ENCODE peak calls at places on chromosome 2, in four cellular contexts. S, Z, D and C are unnamed samples.

GRCh38 chr2:8477511-8478132 is 204.2 kb upstream of the ID2 start:
- DNase-seq in D (peak; percentile 61), S (no peak), Z (no peak), C (no peak)

GRCh38 chr2:9737053-9737875 is 106.0 kb upstream of the TAF1B start:
- DNase-seq in D (no peak), Z (no peak), S (no peak), C (no peak)

GRCh38 chr2:858646-859045 is 92.0 kb upstream of the SNTG2 start:
- DNase-seq in D (no peak), S (no peak), Z (no peak), C (no peak)

GRCh38 chr2:86290596-86291327 is 46.7 kb downstream of the REEP1 start:
- DNase-seq in Z (no peak), D (no peak), S (no peak), C (no peak)

GRCh38 chr2:144233226-144234114 is 286.4 kb downstream of the ZEB2 start:
- DNase-seq in S (no peak), Z (no peak), D (no peak), C (no peak)

GRCh38 chr2:64017811-64018714 is 1.2 kb downstream of the VPS54 start:
- DNase-seq in Z (peak; percentile 38), D (no peak), S (no peak), C (no peak)

GRCh38 chr2:69538872-69539548 is 101.8 kb upstream of the NFU1 start:
- DNase-seq in D (no peak), S (no peak), Z (peak; percentile 58), C (no peak)

GRCh38 chr2:70767094-70767698 is 804 bp downstream of the ADD2 start:
- DNase-seq in D (no peak), Z (no peak), S (no peak), C (no peak)

GRCh38 chr2:8987413-8987812 is 16.1 kb downstream of the MBOAT2 start:
- DNase-seq in Z (no peak), S (no peak), D (no peak), C (no peak)

GRCh38 chr2:195419033-195419432 is 238.0 kb upstream of the SLC39A10 start:
- DNase-seq in D (no peak), Z (no peak), S (no peak), C (no peak)

GRCh38 chr2:28687181-28687580 is 64.4 kb upstream of the PPP1CB start:
- DNase-seq in S (no peak), D (no peak), Z (no peak), C (no peak)

GRCh38 chr2:31012384-31012783 is 125.9 kb downstream of the GALNT14 start:
- DNase-seq in S (no peak), D (no peak), Z (peak; percentile 96), C (no peak)

GRCh38 chr2:160278889-160279196 is 78.8 kb upstream of the ITGB6 start:
- DNase-seq in D (no peak), Z (no peak), S (no peak), C (no peak)

GRCh38 chr2:10228611-10229365 is 73.9 kb upstream of the HPCAL1 start:
- DNase-seq in Z (no peak), D (no peak), S (no peak), C (no peak)

GRCh38 chr2:222892321-222892720 is 31.5 kb downstream of the ACSL3 start:
- DNase-seq in Z (peak; percentile 74), D (no peak), S (no peak), C (no peak)

GRCh38 chr2:170155022-170155722 is 22.8 kb upstream of the MYO3B start:
- DNase-seq in Z (peak; percentile 66), D (no peak), S (no peak), C (no peak)

GRCh38 chr2:122734756-122735155 is 979.3 kb downstream of the TSN start:
- DNase-seq in Z (no peak), S (no peak), D (no peak), C (no peak)

GRCh38 chr2:218834685-218835084 is 3.1 kb upstream of the PRKAG3 start:
- DNase-seq in Z (no peak), D (peak; percentile 18), S (no peak), C (no peak)

GRCh38 chr2:191165190-191165643 is 14.4 kb upstream of the STAT4 start:
- DNase-seq in D (no peak), S (peak; percentile 54), Z (peak; percentile 75), C (no peak)

GRCh38 chr2:2872713-2873449 is 504.7 kb downstream of the EIPR1 start:
- DNase-seq in Z (no peak), S (no peak), D (no peak), C (no peak)

GRCh38 chr2:172460780-172461201 is 33.4 kb downstream of the ITGA6 start:
- DNase-seq in S (no peak), D (no peak), Z (no peak), C (no peak)

GRCh38 chr2:61763605-61764034 is 90.2 kb downstream of the FAM161A start:
- DNase-seq in Z (peak; percentile 83), S (peak; percentile 85), D (peak; percentile 94), C (no peak)

GRCh38 chr2:155485141-155485842 is 786.8 kb downstream of the KCNJ3 start:
- DNase-seq in S (no peak), D (no peak), Z (peak; percentile 46), C (no peak)

GRCh38 chr2:99888617-99889016 is 253.8 kb downstream of the AFF3 start:
- DNase-seq in S (no peak), Z (no peak), D (no peak), C (no peak)

GRCh38 chr2:218216336-218216673 is 684 bp upstream of the ARPC2 start:
- DNase-seq in Z (no peak), S (no peak), D (peak; percentile 69), C (no peak)

GRCh38 chr2:134790487-134790886 is 47.9 kb upstream of the ACMSD start:
- DNase-seq in D (no peak), Z (peak; percentile 17), S (no peak), C (no peak)
- TF ChIP-seq CTCF in D (no peak), Z (peak; percentile 16), S (peak; percentile 27), C (no peak)

GRCh38 chr2:25878361-25879132 is at the start of gene ASXL2:
- DNase-seq in S (peak; percentile 87), D (peak; percentile 98), Z (peak; percentile 96), C (peak; percentile 55)
- TF ChIP-seq CTCF in S (no peak), D (peak; percentile 8), Z (no peak), C (peak; percentile 9)

DNA sequence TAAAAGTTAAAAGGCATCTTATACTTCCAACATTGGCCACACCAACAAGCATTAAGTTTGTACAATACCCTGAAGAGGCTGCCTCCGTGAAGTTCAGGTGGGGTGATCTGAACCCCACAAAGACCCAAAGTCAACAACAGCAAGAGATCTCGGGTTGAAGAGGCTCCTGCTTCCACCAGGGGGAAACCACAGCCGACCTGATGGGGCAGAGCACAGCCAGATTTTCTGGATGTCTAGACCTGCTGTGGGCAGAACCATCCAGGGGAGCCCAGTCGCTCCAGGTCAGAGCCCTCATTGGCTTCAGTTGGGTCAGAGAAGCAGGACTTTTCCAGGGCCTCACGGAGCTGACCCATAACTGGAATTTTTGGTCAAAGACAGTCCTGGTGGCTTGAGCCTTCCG is 66.5 kb upstream of the ACKR3 start:
- DNase-seq in S (no peak), Z (no peak), D (no peak), C (no peak)
- TF ChIP-seq CTCF in S (no peak), Z (peak; percentile 16), D (no peak), C (no peak)

GRCh38 chr2:187993516-187993915 is 298.2 kb upstream of the GULP1 start:
- DNase-seq in D (no peak), S (no peak), Z (no peak), C (no peak)

GRCh38 chr2:187991389-187991788 is 300.3 kb upstream of the GULP1 start:
- DNase-seq in D (no peak), Z (no peak), S (no peak), C (no peak)

GRCh38 chr2:187996630-187997029 is 295.0 kb upstream of the GULP1 start:
- DNase-seq in S (no peak), Z (no peak), D (no peak), C (no peak)

GRCh38 chr2:187995556-187995955 is 296.1 kb upstream of the GULP1 start:
- DNase-seq in S (no peak), D (no peak), Z (no peak), C (no peak)

GRCh38 chr2:187994464-187995331 is 297.0 kb upstream of the GULP1 start:
- DNase-seq in D (no peak), S (no peak), Z (no peak), C (no peak)
- TF ChIP-seq CTCF in D (no peak), S (no peak), Z (no peak), C (no peak)

DNA sequence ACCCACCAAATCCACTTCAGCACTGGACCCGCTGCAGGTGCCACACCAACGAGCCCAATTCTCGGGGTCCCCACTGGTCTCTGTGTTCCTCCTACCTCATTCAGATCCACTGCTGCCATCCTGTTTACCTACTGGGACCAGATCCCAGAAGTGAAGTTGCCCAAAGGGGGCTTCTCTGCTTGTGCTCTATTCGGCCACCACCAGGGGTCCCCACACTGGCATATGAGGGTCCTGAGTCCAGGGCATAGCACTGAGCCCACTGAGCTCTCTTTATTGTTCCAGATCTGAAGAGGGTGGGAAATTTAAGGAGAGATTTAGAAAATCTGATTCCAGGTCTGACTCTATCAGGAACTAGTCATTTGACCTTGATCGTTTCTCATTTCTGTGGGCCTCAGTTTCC is 2.4 kb downstream of the GPR45 start:
- DNase-seq in D (no peak), Z (no peak), S (no peak), C (no peak)
- TF ChIP-seq CTCF in D (no peak), Z (no peak), S (peak; percentile 44), C (peak; percentile 19)

DNA sequence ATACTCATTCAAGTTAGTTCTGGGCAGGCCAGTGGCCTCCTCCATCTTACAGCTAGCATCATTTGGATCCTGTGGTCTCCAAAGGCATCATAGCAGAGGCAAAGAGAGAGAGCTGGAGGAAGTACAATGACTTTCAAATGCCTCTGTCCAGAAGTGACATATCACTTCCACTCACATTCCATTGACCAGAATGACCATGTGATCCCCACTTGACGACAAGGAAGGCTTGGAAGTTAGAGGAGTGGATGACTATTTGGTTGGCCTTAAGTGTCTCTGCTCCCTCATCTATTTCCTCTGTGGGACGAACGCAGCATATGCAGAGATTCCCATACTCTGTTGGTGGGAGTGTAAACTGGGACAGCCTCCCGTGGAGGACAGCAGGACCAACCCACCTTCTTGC is 27.8 kb upstream of the MLPH start:
- DNase-seq in S (no peak), D (no peak), Z (no peak), C (no peak)
- TF ChIP-seq CTCF in S (no peak), D (no peak), Z (no peak), C (no peak)

GRCh38 chr2:128137094-128137616 is 46.2 kb downstream of the UGGT1 start:
- DNase-seq in S (no peak), Z (no peak), D (no peak), C (no peak)
- TF ChIP-seq CTCF in S (no peak), Z (no peak), D (no peak), C (no peak)

DNA sequence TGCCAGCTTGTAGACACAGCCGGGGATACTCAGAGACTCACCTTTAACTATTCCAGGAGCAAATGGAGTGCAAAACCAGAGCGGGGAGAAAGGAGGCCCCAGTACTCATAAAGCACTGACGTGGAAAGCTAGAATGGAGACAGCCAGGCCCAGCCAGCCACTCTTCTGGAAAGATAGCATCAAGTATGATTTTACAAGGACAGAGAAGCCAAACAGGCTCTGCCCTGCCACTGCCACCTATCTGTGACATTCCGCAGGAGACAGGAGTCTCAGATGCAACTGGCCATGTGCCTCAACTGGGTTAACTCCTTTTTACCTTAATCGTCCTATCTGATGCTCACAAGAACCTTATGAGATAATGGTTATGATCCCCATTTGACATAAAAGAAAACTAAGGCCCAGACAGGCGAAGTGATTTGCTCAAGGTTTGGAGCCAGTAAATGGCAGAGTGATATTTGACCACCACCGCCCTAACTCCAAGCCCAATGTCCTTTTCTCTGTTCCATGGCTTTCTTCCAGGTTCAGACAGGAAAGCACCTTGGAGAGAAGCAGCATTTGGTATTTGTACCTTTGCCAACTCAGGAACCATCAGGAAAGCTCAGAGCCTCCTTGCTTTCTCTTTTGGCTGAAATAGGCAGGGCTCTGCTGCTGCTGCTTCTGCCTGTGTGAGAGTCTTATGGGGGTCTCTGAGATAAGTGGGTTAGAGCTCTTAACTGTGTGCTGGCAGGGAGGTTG is 15.6 kb downstream of the KIF3C start:
- DNase-seq in D (no peak), Z (no peak), S (no peak), C (no peak)
- TF ChIP-seq CTCF in D (no peak), Z (no peak), S (no peak), C (no peak)